ENCODE peak calls at places on chromosomes 4 and X, in four cellular contexts. F is K562, N is GM12878, A is HepG2. Z is an unnamed sample.

GRCh38 chrX:41258871-41259270 is 75.1 kb upstream of the DDX3X start:
- DNase-seq in F (no peak), A (no peak), N (no peak), Z (no peak)

GRCh38 chrX:133094098-133094731 is 2.7 kb downstream of the USP26 start:
- DNase-seq in A (no peak), F (no peak), N (no peak), Z (no peak)

GRCh38 chr4:182555997-182556418 is 312.8 kb downstream of the TENM3 start:
- DNase-seq in F (no peak), N (no peak), A (no peak), Z (no peak)

GRCh38 chr4:72546456-72546855 is 22.6 kb downstream of the ADAMTS3 start:
- DNase-seq in A (no peak), F (no peak), N (no peak), Z (no peak)

GRCh38 chrX:27600686-27601085 is 10.5 kb downstream of the DCAF8L2 start:
- DNase-seq in N (no peak), F (no peak), A (no peak), Z (no peak)

GRCh38 chr4:54233697-54234496 is 4.8 kb downstream of the PDGFRA start:
- DNase-seq in A (peak), F (peak), N (no peak), Z (peak)

GRCh38 chrX:34848281-34848680 is 94.3 kb upstream of the FAM47B start:
- DNase-seq in A (no peak), N (no peak), F (no peak), Z (no peak)

GRCh38 chr4:38858097-38858420 is 1.4 kb upstream of the TLR6 start:
- DNase-seq in N (no peak), A (no peak), F (no peak), Z (no peak)

GRCh38 chr4:111773858-111774257 is 371.4 kb upstream of the FAM241A start:
- DNase-seq in F (no peak), N (no peak), A (no peak), Z (no peak)

GRCh38 chrX:40056420-40056819 is 41.3 kb downstream of the BCOR start:
- DNase-seq in N (peak), A (no peak), F (no peak), Z (no peak)

GRCh38 chr4:107825072-107825789 is 499 bp downstream of the SGMS2 start:
- DNase-seq in N (no peak), F (no peak), A (no peak), Z (peak)

GRCh38 chr4:61493470-61493869 is 293.3 kb downstream of the ADGRL3 start:
- DNase-seq in F (no peak), A (no peak), N (no peak), Z (peak)

GRCh38 chr4:140250989-140251552 is 97.1 kb upstream of the MAML3 start:
- DNase-seq in N (no peak), F (peak), A (no peak), Z (no peak)

GRCh38 chrX:40496728-40497127 is 84.0 kb upstream of the ATP6AP2 start:
- DNase-seq in N (no peak), F (peak), A (peak), Z (no peak)

GRCh38 chr4:76208005-76208765 is 5.4 kb downstream of the SCARB2 start:
- DNase-seq in F (peak), N (no peak), A (peak), Z (peak)

GRCh38 chr4:100742045-100742444 is 224.2 kb upstream of the EMCN start:
- DNase-seq in A (peak), F (peak), N (no peak), Z (peak)

GRCh38 chrX:79325263-79325958 is 41.7 kb downstream of the ITM2A start:
- DNase-seq in N (no peak), F (peak), A (no peak), Z (no peak)

GRCh38 chr4:40309250-40309774 is 25.8 kb upstream of the CHRNA9 start:
- DNase-seq in N (peak), A (peak), F (peak), Z (peak)

GRCh38 chr4:174592985-174593335 is 70.7 kb upstream of the HPGD start:
- DNase-seq in A (no peak), F (peak), N (no peak), Z (peak)

GRCh38 chr4:145740796-145741195 is 60.9 kb downstream of the C4orf51 start:
- DNase-seq in F (no peak), N (no peak), A (no peak), Z (no peak)

DNA sequence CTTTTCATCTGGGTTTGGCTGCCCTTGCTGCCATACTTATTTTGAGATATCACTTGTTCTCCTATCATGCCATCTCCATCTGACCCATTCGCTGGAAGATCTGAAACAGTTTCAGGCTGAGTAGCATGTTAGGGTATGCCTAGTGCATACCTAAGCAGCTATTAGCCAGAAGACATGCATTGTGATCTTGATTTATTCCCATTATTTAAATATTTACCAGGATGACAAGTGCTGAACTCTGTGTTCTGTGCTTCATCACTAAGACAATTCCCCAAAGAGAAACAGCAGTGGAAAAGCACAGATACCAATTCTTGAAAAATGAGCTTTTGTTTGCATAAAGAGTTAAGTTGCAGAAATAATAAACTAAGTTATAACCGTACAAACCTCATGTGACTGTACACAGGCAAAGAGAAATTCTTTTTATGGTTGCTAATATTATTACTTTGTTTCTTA is 271.0 kb upstream of the ARSJ start:
- DNase-seq in F (no peak), N (no peak), A (no peak), Z (no peak)
- TF ChIP-seq EP300 in F (no peak), N (no peak), A (no peak), Z (no peak)

GRCh38 chr4:8664976-8665375 is 72.4 kb downstream of the CPZ start:
- DNase-seq in F (no peak), N (no peak), A (no peak), Z (no peak)

GRCh38 chr4:8666581-8666980 is 74.0 kb downstream of the CPZ start:
- DNase-seq in F (no peak), A (no peak), N (no peak), Z (no peak)

GRCh38 chr4:8664031-8664805 is 71.7 kb downstream of the CPZ start:
- DNase-seq in F (no peak), A (no peak), N (no peak), Z (no peak)

GRCh38 chr4:8662776-8663175 is 70.2 kb downstream of the CPZ start:
- DNase-seq in N (no peak), A (no peak), F (no peak), Z (no peak)

GRCh38 chr4:8665406-8666360 is 73.1 kb downstream of the CPZ start:
- DNase-seq in F (no peak), A (no peak), N (no peak), Z (no peak)
- TF ChIP-seq BHLHE40 in F (no peak), A (no peak), N (no peak), Z (no peak)

GRCh38 chrX:148928803-148929202 is 428.4 kb downstream of the AFF2 start:
- DNase-seq in N (no peak), A (no peak), F (no peak), Z (no peak)

GRCh38 chrX:148929686-148930085 is 429.3 kb downstream of the AFF2 start:
- DNase-seq in N (no peak), F (no peak), A (no peak), Z (no peak)

GRCh38 chrX:148930330-148930729 is 429.9 kb downstream of the AFF2 start:
- DNase-seq in A (no peak), N (no peak), F (no peak), Z (no peak)

GRCh38 chrX:148938348-148938747 is 437.9 kb downstream of the AFF2 start:
- DNase-seq in F (no peak), N (no peak), A (no peak), Z (no peak)

DNA sequence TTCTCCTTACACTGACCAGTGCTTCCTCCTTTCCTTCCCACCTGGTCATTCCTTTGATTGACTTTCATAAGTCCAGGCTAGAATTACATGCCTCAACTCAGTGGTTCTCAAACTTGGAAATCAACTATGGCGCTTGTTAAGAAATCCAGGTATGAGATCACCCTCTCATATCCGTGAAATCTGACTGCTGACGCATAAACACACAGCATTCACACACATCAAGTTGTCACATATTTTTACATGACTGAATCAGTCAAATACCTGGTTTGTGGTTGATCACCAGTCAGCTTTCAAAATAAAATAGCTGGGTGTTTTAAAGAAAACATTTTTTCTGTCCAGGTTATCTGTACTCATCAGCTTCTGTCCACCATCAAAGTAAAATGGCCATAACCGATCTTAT is 433.5 kb downstream of the AFF2 start:
- DNase-seq in N (no peak), A (no peak), F (no peak), Z (no peak)
- TF ChIP-seq EP300 in N (no peak), A (no peak), F (no peak), Z (no peak)

DNA sequence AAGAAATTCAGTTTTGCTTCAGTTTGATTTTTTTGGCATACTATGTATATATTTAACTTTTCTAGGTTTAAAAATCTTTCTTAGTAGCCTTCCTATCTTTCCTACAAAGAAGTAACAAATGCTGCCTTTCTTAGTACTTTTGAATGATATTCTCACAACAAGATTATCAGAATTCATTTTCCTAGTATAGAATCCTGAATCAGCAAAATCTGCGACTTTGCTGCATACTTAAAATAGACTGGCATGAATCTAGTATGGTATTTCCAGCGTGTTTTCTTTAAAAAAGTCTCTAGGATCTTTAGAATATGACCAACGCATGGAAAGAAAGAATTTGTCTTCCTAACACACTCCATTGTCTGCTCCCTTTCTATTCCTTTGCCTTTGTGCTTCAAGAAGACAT is 349.9 kb downstream of the PPARGC1A start:
- DNase-seq in N (no peak), F (no peak), A (no peak), Z (no peak)
- TF ChIP-seq BHLHE40 in N (no peak), F (no peak), A (no peak), Z (no peak)

DNA sequence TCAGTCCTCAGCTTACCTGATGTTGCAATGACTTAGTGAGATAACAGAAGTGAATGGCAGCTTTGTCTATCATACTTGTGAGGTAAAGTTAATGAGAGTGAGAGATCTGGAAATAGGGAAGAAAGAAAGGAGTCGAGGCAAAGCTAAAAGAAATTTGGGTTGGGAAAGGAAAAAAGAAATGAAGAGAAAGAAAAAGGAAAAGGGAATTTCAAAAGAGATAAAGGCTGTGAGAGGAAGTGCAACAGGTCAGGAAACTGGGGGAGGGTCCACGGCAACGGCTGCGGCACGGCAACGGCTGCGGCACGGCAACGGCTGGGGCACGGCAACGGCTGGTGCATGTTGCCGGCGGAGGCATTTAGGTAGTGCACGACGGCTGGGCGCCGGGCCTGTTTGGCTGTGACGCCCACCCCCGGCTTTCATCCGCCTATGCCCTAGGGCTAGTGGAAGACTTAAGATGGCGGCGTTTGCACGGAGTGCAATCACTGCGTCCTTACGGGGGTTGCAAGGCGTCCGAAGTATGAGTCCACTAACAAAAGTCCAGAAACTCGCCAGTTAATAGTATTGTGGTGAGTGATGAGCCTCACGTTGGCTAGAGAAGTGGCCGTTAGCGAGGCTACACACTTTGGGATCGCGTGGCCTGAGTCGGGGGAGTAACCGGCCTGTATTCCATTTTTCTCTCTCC is 359.9 kb upstream of the ZCCHC13 start:
- DNase-seq in A (peak), F (peak), N (peak), Z (peak)
- TF ChIP-seq EP300 in A (peak), F (peak), N (no peak), Z (no peak)